ENCODE peak calls at places on chromosomes 13 and 19, in four cellular contexts. R, G, S and Y are unnamed samples.

GRCh38 chr19:39083983-39084731 is at the start of gene ACP7:
- DNase-seq in R (no peak), G (no peak), S (peak; percentile 32), Y (no peak)

GRCh38 chr13:60572003-60572792 is 175.2 kb downstream of the TDRD3 start:
- DNase-seq in R (no peak), G (no peak), S (peak; percentile 80), Y (no peak)

GRCh38 chr19:34364830-34365462 is at the start of gene GPI:
- DNase-seq in R (peak; percentile 88), G (peak; percentile 56), S (peak; percentile 42), Y (peak; percentile 37)

GRCh38 chr19:32287811-32288227 is 57.6 kb upstream of the ZNF507 start:
- DNase-seq in R (no peak), G (peak; percentile 37), S (peak; percentile 60), Y (peak; percentile 26)

GRCh38 chr19:51552996-51553725 is 17.9 kb upstream of the ZNF175 start:
- DNase-seq in R (peak; percentile 46), G (no peak), S (peak; percentile 84), Y (peak; percentile 83)

GRCh38 chr19:40687525-40688016 is 2.9 kb downstream of the NUMBL start:
- DNase-seq in R (peak; percentile 69), G (peak; percentile 61), S (no peak), Y (no peak)

GRCh38 chr19:3409346-3410064 is 43.1 kb downstream of the NFIC start:
- DNase-seq in R (no peak), G (no peak), S (no peak), Y (no peak)

GRCh38 chr19:52638601-52639000 is 446 bp upstream of the ZNF83 start:
- DNase-seq in R (peak; percentile 42), G (no peak), S (no peak), Y (no peak)

GRCh38 chr19:48330012-48330681 is 4.8 kb downstream of the EMP3 start:
- DNase-seq in R (peak; percentile 79), G (peak; percentile 79), S (no peak), Y (peak; percentile 55)

GRCh38 chr13:90201198-90201597 is 1146.3 kb upstream of the MIR17HG start:
- DNase-seq in R (no peak), G (no peak), S (peak; percentile 2), Y (no peak)

GRCh38 chr19:19217110-19217509 is 5.4 kb downstream of the NCAN start:
- DNase-seq in R (no peak), G (no peak), S (peak; percentile 64), Y (no peak)

GRCh38 chr13:23889598-23890224 is 511 bp upstream of the MIPEP start:
- DNase-seq in R (no peak), G (no peak), S (peak; percentile 21), Y (no peak)

GRCh38 chr13:27953671-27954405 is 15.3 kb downstream of the CDX2 start:
- DNase-seq in R (peak; percentile 89), G (peak; percentile 66), S (peak; percentile 79), Y (peak; percentile 88)

GRCh38 chr19:4066176-4066606 is 508 bp downstream of the ZBTB7A start:
- DNase-seq in R (no peak), G (no peak), S (no peak), Y (no peak)

GRCh38 chr13:74778946-74779345 is 644.7 kb upstream of the KLF12 start:
- DNase-seq in R (no peak), G (no peak), S (no peak), Y (no peak)

GRCh38 chr13:67238277-67238859 is 8.2 kb upstream of the PCDH9 start:
- DNase-seq in R (peak; percentile 23), G (no peak), S (peak; percentile 63), Y (no peak)

GRCh38 chr13:40352385-40352778 is 314.1 kb downstream of the FOXO1 start:
- DNase-seq in R (no peak), G (no peak), S (no peak), Y (no peak)

GRCh38 chr13:102555914-102556553 is 40.8 kb upstream of the TPP2 start:
- DNase-seq in R (peak; percentile 22), G (no peak), S (peak; percentile 56), Y (no peak)

GRCh38 chr19:12318782-12319413 is 14.5 kb downstream of the ZNF563 start:
- DNase-seq in R (no peak), G (no peak), S (no peak), Y (no peak)

GRCh38 chr19:38032951-38033350 is 125.9 kb downstream of the SIPA1L3 start:
- DNase-seq in R (no peak), G (no peak), S (no peak), Y (no peak)

GRCh38 chr13:39370554-39370953 is 232.4 kb downstream of the LHFPL6 start:
- DNase-seq in R (no peak), G (no peak), S (no peak), Y (no peak)

GRCh38 chr19:49678970-49679831 is 2.1 kb downstream of the PRMT1 start:
- DNase-seq in R (no peak), G (no peak), S (peak; percentile 32), Y (no peak)

GRCh38 chr13:84446972-84447700 is 564.9 kb upstream of the SLITRK1 start:
- DNase-seq in R (no peak), G (no peak), S (no peak), Y (no peak)
- TF ChIP-seq CTCF in R (no peak), G (no peak), S (no peak), Y (no peak)

DNA sequence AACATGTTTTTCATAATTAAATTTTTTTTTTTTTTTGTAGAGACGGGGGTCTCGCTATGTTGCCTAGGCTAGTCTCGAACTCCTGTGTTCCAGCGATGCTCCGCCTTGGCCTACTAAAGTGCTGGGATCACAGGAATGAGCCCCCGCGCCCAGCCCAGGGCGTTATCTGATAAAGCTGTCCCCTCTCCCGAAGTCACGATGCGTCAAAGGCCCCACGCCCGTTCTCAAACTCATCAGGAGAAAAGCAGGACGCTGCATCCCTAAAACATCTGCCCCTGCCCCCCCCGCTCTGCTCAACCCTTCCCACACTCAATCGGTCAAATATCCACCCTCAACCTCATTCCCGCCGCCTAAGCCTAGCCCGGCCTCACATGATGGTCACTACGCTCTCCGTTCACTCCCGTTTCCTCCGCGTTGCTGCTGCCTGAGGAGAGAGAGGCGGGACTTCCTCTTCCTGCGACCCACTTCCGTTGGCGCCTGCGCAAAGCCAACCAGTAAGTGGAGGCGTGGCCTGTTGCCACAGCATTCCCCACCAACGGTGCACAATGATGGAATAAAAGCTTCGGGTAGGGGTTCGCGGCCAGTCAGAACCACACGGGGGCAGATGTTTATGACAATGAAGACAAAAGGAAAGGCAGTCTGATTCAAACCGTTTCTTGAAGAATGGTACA is at the start of gene SNRPD2:
- DNase-seq in R (peak; percentile 91), G (peak; percentile 93), S (peak; percentile 89), Y (peak; percentile 89)
- TF ChIP-seq CTCF in R (no peak), G (no peak), S (no peak), Y (no peak)

GRCh38 chr19:7903244-7904073 is at the start of gene MAP2K7:
- DNase-seq in R (peak; percentile 100), G (peak; percentile 100), S (peak; percentile 100), Y (peak; percentile 100)
- TF ChIP-seq CTCF in R (peak; percentile 92), G (peak; percentile 64), S (peak; percentile 82), Y (peak; percentile 61)

DNA sequence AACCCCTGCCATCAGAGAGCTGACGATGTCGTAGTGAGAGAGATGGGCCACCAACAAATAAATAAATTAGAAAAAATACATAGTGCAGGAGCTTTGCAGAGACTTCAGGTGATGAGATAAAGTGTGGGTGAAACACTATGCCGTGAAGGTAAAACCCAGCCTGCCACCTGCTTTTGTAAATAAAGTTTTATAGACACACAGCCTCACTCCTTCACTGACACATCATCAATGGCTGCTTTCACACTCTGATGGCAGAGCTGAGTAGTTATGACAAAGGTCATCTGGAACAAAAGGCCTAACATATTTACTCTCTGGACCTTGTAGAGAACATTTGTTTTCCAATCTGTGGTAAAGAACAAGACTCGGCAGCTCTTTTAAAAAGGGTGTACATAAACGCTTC is 45.0 kb downstream of the MBD3L2B start:
- DNase-seq in R (no peak), G (no peak), S (no peak), Y (no peak)
- TF ChIP-seq CTCF in R (no peak), G (no peak), S (no peak), Y (no peak)